ENCODE peak calls at places on chromosomes 1 and 21, in eight cellular contexts. E is AG04449, A is thyroid gland, W is transverse colon, T is heart left ventricle, L is left ventricle myocardium inferior, H is body of pancreas, P is AG04450. C is an unnamed sample.

GRCh38 chr1:198201956-198202784 is 45.4 kb downstream of the NEK7 start:
- DNase-seq in E (no peak), H (no peak), A (peak), P (no peak), L (no peak), T (no peak), W (no peak), C (peak)

GRCh38 chr1:154808909-154809262 is 61.2 kb downstream of the KCNN3 start:
- DNase-seq in P (no peak), T (peak), A (peak), H (no peak), L (peak), E (no peak), W (peak), C (no peak)

GRCh38 chr1:10867138-10867721 is 70.8 kb upstream of the CASZ1 start:
- DNase-seq in H (peak), A (peak), P (no peak), L (peak), T (peak), W (peak), E (no peak), C (no peak)

GRCh38 chr21:17854771-17855170 is 35.6 kb upstream of the C21orf91 start:
- DNase-seq in T (no peak), W (no peak), H (no peak), L (no peak), A (no peak), P (no peak), E (no peak), C (no peak)

GRCh38 chr1:201095581-201096531 is 16.4 kb downstream of the CACNA1S start:
- DNase-seq in T (no peak), L (no peak), W (no peak), P (no peak), A (peak), E (no peak), H (no peak), C (no peak)

GRCh38 chr1:174428033-174428432 is 19.7 kb upstream of the GPR52 start:
- DNase-seq in A (no peak), P (no peak), H (no peak), E (no peak), T (no peak), L (no peak), W (no peak), C (no peak)

GRCh38 chr1:204296431-204296988 is 63.2 kb downstream of the PLEKHA6 start:
- DNase-seq in H (no peak), W (no peak), P (peak), A (no peak), L (no peak), E (peak), T (peak), C (peak)

GRCh38 chr1:3678361-3679097 is 26.2 kb downstream of the TP73 start:
- DNase-seq in P (no peak), W (no peak), A (no peak), L (no peak), H (no peak), E (no peak), T (no peak), C (no peak)

GRCh38 chr1:109904105-109904817 is 6.4 kb upstream of the CSF1 start:
- DNase-seq in E (no peak), W (no peak), L (no peak), T (no peak), P (no peak), A (no peak), H (peak), C (no peak)

GRCh38 chr1:204829133-204829532 is 41.5 kb upstream of the NFASC start:
- DNase-seq in W (no peak), L (no peak), P (no peak), E (no peak), T (no peak), A (no peak), H (peak), C (no peak)

GRCh38 chr1:181142096-181143043 is 53.9 kb downstream of the IER5 start:
- DNase-seq in T (peak), E (peak), L (peak), W (peak), H (peak), P (peak), A (peak), C (no peak)

DNA sequence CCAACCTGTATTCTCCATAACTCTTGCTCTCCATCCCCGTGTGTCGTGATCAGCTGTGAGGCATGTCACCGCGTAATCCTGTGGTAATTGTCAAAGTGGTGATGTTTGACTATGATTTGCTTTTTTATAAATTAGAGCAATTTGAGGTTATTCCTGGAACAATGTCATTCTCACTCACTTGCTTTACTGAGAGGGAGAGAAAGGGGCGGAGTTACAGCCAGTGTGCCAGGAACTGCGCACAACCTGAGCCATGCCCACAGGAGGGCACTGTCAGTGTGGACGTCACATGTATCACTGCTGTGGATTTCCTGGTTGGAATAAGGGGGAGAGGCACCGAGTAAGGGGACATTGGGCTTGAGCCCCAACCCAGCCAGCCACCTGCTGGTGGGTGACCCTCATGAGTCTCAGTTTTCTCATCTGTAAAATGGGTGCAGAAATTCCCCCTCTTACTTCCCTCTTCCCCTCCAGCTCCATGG is 6.9 kb downstream of the ADGRB2 start:
- DNase-seq in P (no peak), L (no peak), A (no peak), W (no peak), T (no peak), E (no peak), H (no peak), C (no peak)
- TF ChIP-seq CTCF in P (no peak), L (no peak), A (no peak), W (no peak), T (no peak), E (no peak), H (no peak), C (no peak)

DNA sequence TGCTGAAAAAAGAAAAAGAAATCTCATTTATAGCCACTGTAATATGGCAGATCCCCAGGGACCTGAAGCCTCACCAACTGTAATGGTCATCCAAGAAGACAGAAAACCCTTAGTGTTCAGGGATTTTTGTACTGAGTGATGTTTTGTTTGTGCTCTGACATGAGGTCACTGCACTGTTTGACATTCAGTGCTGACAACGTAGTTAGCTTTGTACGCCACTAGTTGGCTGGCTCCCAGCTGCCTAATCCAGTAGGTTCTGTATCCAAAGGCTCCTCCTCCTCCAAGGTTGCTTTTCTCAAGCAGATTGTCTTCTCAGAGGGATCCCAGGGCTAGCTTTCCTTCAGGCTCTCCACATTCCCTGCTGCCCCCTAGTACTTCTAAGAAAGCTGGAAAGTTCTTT is 9.5 kb upstream of the YRDC start:
- DNase-seq in H (peak), L (peak), E (no peak), P (no peak), W (no peak), A (peak), T (no peak), C (peak)
- H3K4me3 ChIP-seq in H (no peak), L (no peak), E (no peak), P (no peak), W (no peak), A (no peak), T (no peak), C (no peak)

GRCh38 chr1:46244656-46245371 is 2.7 kb upstream of the RAD54L start:
- DNase-seq in L (no peak), E (no peak), H (no peak), A (no peak), W (no peak), P (no peak), T (no peak), C (no peak)

GRCh38 chr1:46248122-46248920 is 758 bp downstream of the RAD54L start:
- DNase-seq in L (no peak), A (peak), H (peak), E (no peak), P (no peak), T (no peak), W (peak), C (no peak)

GRCh38 chr1:46242918-46243317 is 4.6 kb upstream of the RAD54L start:
- DNase-seq in T (no peak), W (no peak), H (no peak), L (no peak), P (no peak), E (no peak), A (no peak), C (no peak)

GRCh38 chr1:46246548-46247432 is 773 bp upstream of the RAD54L start:
- DNase-seq in A (no peak), L (peak), T (peak), E (no peak), H (no peak), P (no peak), W (peak), C (peak)

DNA sequence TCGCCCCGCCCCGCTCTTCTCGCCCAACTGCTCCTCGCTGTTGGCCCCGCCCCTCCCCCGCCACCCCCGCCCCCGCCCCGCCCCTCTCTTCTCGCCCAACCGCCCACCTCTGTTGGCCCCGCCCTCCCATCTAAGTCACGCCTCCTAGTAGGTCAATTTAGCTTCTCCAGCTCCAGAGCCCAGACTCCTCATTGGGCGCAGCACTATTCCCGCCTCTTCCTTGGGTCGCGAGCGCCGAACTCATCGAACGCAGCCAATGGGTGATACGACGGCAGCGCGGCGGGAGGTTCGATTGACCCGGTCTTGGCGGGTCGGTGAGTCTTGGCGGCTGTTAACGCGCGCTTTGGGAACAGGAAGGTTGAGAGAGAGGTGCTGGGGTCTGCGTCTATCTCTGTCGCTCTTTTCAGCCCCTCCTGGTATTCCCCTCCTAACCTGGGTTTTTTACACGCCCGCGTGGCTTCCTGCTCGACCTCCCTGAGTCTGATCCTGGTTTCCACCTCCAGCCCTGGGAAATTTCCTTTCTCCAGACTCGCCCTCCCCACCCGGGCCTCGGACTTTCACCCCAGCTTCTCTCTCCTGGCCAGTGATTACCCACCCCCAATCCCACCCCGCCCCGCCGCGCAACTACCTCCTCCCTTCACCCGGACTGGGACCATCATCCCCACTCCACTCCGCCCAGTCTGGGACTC is at the start of gene RAD54L:
- DNase-seq in W (peak), P (peak), L (peak), A (peak), T (peak), E (peak), H (peak), C (peak)
- TF ChIP-seq CTCF in W (no peak), P (no peak), L (no peak), A (no peak), T (no peak), E (no peak), H (no peak), C (no peak)

GRCh38 chr1:60583696-60584095 is 498.7 kb upstream of the NFIA start:
- DNase-seq in T (no peak), L (no peak), E (no peak), A (no peak), P (no peak), H (no peak), W (no peak), C (no peak)

GRCh38 chr1:60577036-60577435 is 503.5 kb upstream of the C1orf87 start:
- DNase-seq in L (no peak), E (no peak), A (no peak), T (no peak), W (no peak), P (no peak), H (no peak), C (no peak)

GRCh38 chr1:60581455-60582220 is 500.7 kb upstream of the NFIA start:
- DNase-seq in W (no peak), T (no peak), A (no peak), L (no peak), E (no peak), H (no peak), P (no peak), C (no peak)
- H3K4me3 ChIP-seq in W (no peak), T (no peak), A (no peak), L (no peak), E (no peak), H (no peak), P (no peak), C (no peak)

GRCh38 chr1:161172349-161172748 is 5.0 kb downstream of the B4GALT3 start:
- DNase-seq in A (no peak), P (no peak), T (no peak), H (no peak), W (no peak), E (no peak), L (no peak), C (no peak)

GRCh38 chr1:161172776-161173376 is 4.4 kb downstream of the B4GALT3 start:
- DNase-seq in E (peak), P (peak), H (peak), L (no peak), W (no peak), T (peak), A (no peak), C (no peak)

GRCh38 chr1:161168906-161169305 is 2.7 kb downstream of the PPOX start:
- DNase-seq in T (no peak), A (no peak), H (no peak), E (no peak), W (no peak), L (no peak), P (no peak), C (no peak)

GRCh38 chr1:161171696-161172095 is 5.5 kb downstream of the PPOX start:
- DNase-seq in W (no peak), P (no peak), A (no peak), H (no peak), E (no peak), T (no peak), L (no peak), C (no peak)

GRCh38 chr1:161171191-161171590 is 5.0 kb downstream of the PPOX start:
- DNase-seq in P (no peak), H (no peak), T (no peak), A (no peak), E (no peak), W (no peak), L (no peak), C (no peak)
- TF ChIP-seq CTCF in P (peak), H (no peak), T (peak), A (no peak), E (no peak), W (no peak), L (peak), C (peak)

DNA sequence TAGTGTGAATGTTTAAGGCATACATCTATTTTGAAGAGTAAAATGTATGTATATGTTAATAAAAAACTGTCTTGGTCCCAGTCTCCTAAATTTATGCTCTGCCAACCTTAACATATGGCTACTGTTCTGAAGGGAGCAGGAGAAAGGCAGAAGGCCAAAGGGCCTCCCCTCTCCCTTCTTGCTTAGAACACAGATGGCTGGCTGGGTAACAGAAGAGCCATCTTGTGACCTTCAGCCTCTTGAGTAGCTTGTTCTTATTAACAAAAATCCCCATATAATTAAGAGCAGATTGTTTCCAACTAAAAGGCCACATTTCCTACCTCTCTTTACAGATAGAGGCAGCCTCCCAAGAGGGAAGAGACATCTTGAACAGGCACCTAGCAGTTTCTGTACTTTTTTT is 36.1 kb downstream of the EPB41 start:
- DNase-seq in H (no peak), P (no peak), W (no peak), T (no peak), L (no peak), E (no peak), A (no peak), C (no peak)
- H3K4me3 ChIP-seq in H (no peak), P (no peak), W (no peak), T (no peak), L (no peak), E (no peak), A (no peak), C (no peak)

DNA sequence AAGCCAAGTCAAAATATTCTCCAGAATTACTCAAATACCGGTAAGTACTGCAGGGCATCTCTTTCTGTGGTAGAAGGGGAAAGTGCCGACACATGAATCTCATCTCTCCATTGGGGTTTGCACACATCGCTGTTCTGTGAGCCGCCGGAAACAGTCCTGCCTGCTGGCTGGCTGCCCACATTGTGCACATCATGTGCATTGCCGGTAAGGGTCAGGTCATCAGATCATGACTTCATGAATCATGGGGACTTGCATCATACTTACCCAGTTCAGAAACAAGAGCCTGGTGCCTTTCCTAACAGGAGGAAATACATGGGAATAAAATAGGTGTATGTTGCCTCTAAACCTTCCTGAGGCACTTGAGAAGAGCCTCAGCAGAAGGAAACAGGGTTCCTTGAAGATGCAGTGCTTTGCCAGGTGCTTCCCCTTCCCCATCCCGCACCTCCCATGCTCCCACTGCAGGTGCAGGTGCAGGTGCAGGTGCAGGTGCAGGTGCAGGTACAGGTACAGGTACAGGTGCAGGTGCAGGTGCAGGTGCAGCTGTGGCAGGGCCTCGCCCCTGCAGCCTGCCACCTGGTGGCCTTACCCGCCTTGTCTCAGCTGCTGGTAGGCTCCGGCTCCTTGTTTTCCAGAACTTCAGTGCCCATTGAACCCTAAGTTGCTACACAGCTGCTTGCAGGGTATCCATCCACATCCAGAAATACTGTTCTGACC is 26.5 kb downstream of the GPR137B start:
- DNase-seq in L (peak), T (no peak), P (no peak), A (peak), H (peak), E (no peak), W (no peak), C (peak)
- TF ChIP-seq CTCF in L (no peak), T (no peak), P (no peak), A (peak), H (no peak), E (no peak), W (no peak), C (peak)

GRCh38 chr1:6485937-6486250 is 5.6 kb downstream of the PLEKHG5 start:
- DNase-seq in W (no peak), T (no peak), E (no peak), P (no peak), L (no peak), H (no peak), A (no peak), C (no peak)

GRCh38 chr1:6483010-6483760 is 8.3 kb downstream of the PLEKHG5 start:
- DNase-seq in L (no peak), W (peak), P (no peak), A (peak), E (no peak), T (no peak), H (no peak), C (no peak)

GRCh38 chr1:6485140-6485936 is 6.1 kb downstream of the PLEKHG5 start:
- DNase-seq in A (no peak), P (no peak), T (no peak), H (no peak), W (no peak), L (no peak), E (no peak), C (no peak)

GRCh38 chr1:6483761-6484117 is 7.7 kb downstream of the PLEKHG5 start:
- DNase-seq in P (no peak), L (no peak), A (no peak), E (no peak), H (no peak), W (no peak), T (no peak), C (no peak)

GRCh38 chr1:6484826-6485139 is 6.7 kb downstream of the PLEKHG5 start:
- DNase-seq in L (no peak), H (no peak), W (no peak), T (no peak), E (no peak), A (no peak), P (no peak), C (no peak)
- H3K4me3 ChIP-seq in L (peak), H (no peak), W (peak), T (peak), E (peak), A (no peak), P (peak), C (peak)